ENCODE peak calls at places on chromosome 10, in six cellular contexts. C is cardiac fibroblast, R is brain pericyte, B is NCI-H1417 treated with DMSO at 0.1 percent for 48 hours, X is astrocyte of the spinal cord, K is EL. J is an unnamed sample.

GRCh38 chr10:26946103-26946907 is 85.5 kb upstream of the ABI1 start:
- DNase-seq in C (no peak), R (no peak), B (no peak), X (peak; percentile 15), K (no peak), J (no peak)

GRCh38 chr10:66680886-66681285 is 244.9 kb upstream of the LRRTM3 start:
- DNase-seq in C (no peak), R (no peak), B (no peak), X (no peak), K (peak; percentile 68), J (no peak)

GRCh38 chr10:123665371-123666286 is 526 bp upstream of the GPR26 start:
- DNase-seq in C (no peak), R (no peak), B (no peak), X (no peak), K (no peak), J (no peak)

GRCh38 chr10:78426181-78426580 is 392.5 kb downstream of the RPS24 start:
- DNase-seq in C (no peak), R (no peak), B (no peak), X (no peak), K (no peak), J (no peak)

GRCh38 chr10:126939706-126940105 is 34.5 kb downstream of the DOCK1 start:
- DNase-seq in C (no peak), R (no peak), B (no peak), X (no peak), K (no peak), J (no peak)

GRCh38 chr10:132431537-132432175 is 34.7 kb downstream of the PWWP2B start:
- DNase-seq in C (no peak), R (no peak), B (no peak), X (no peak), K (no peak), J (no peak)

GRCh38 chr10:66823301-66823700 is 102.5 kb upstream of the LRRTM3 start:
- DNase-seq in C (no peak), R (no peak), B (no peak), X (no peak), K (no peak), J (no peak)

GRCh38 chr10:52424343-52424742 is 110.3 kb downstream of the DKK1 start:
- DNase-seq in C (no peak), R (no peak), B (no peak), X (no peak), K (peak; percentile 21), J (no peak)

GRCh38 chr10:36181421-36181820 is 539.3 kb upstream of the FZD8 start:
- DNase-seq in C (peak; percentile 87), R (no peak), B (no peak), X (peak; percentile 13), K (peak; percentile 25), J (no peak)

GRCh38 chr10:132977807-132978206 is 35.4 kb upstream of the CFAP46 start:
- DNase-seq in C (no peak), R (no peak), B (no peak), X (no peak), K (no peak), J (no peak)

GRCh38 chr10:103652599-103653281 is 159.2 kb downstream of the NEURL1 start:
- DNase-seq in C (no peak), R (no peak), B (no peak), X (no peak), K (no peak), J (no peak)

GRCh38 chr10:80447618-80448190 is 6.4 kb upstream of the TSPAN14 start:
- DNase-seq in C (no peak), R (no peak), B (no peak), X (no peak), K (no peak), J (no peak)

GRCh38 chr10:77756319-77757232 is 119.0 kb upstream of the KCNMA1 start:
- DNase-seq in C (peak; percentile 84), R (peak; percentile 13), B (peak; percentile 0), X (peak; percentile 77), K (peak; percentile 73), J (no peak)

GRCh38 chr10:112687647-112688046 is 240.6 kb downstream of the VTI1A start:
- DNase-seq in C (peak; percentile 72), R (no peak), B (no peak), X (peak; percentile 23), K (peak; percentile 10), J (no peak)

GRCh38 chr10:104077282-104078151 is 8.2 kb downstream of the COL17A1 start:
- DNase-seq in C (no peak), R (no peak), B (no peak), X (no peak), K (no peak), J (no peak)